ENCODE peak calls at places on chromosomes 12 and 14, in nine cellular contexts. H, V, B, J, U, S, O, F and K are unnamed samples.

GRCh38 chr14:64929003-64929337 is 13.6 kb downstream of the GPX2 start:
- DNase-seq in H (no peak), V (no peak), B (no peak), J (no peak), U (no peak), S (no peak), O (no peak), F (no peak), K (no peak)

GRCh38 chr12:64679487-64679983 is 69.2 kb downstream of the RASSF3 start:
- DNase-seq in H (peak; percentile 89), V (peak; percentile 63), B (no peak), J (peak; percentile 83), U (peak; percentile 93), S (peak; percentile 68), O (peak; percentile 78), F (peak; percentile 91), K (no peak)

GRCh38 chr14:31194095-31194494 is 13.5 kb downstream of the HECTD1 start:
- DNase-seq in H (no peak), V (no peak), B (no peak), J (no peak), U (no peak), S (no peak), O (no peak), F (no peak), K (peak; percentile 26)

GRCh38 chr12:120388711-120389431 is 19.9 kb upstream of the MSI1 start:
- DNase-seq in H (peak; percentile 45), V (no peak), B (no peak), J (no peak), U (no peak), S (no peak), O (peak; percentile 49), F (no peak), K (no peak)

GRCh38 chr14:89455412-89455811 is 38.4 kb upstream of the FOXN3 start:
- DNase-seq in H (no peak), V (peak; percentile 74), B (no peak), J (no peak), U (no peak), S (peak; percentile 34), O (peak; percentile 64), F (no peak), K (no peak)

GRCh38 chr14:58430156-58430555 is 2.6 kb downstream of the KIAA0586 start:
- DNase-seq in H (no peak), V (no peak), B (no peak), J (peak; percentile 62), U (no peak), S (no peak), O (no peak), F (no peak), K (peak; percentile 8)

GRCh38 chr12:49680075-49680474 is 27.1 kb downstream of the FMNL3 start:
- DNase-seq in H (no peak), V (no peak), B (no peak), J (no peak), U (no peak), S (no peak), O (no peak), F (no peak), K (no peak)

GRCh38 chr14:90758959-90759358 is 57.3 kb downstream of the TTC7B start:
- DNase-seq in H (peak; percentile 32), V (no peak), B (no peak), J (peak; percentile 67), U (peak; percentile 93), S (peak; percentile 61), O (peak; percentile 78), F (no peak), K (peak; percentile 12)

GRCh38 chr12:98490491-98491453 is 24.6 kb upstream of the TMPO start:
- DNase-seq in H (peak; percentile 93), V (peak; percentile 91), B (peak; percentile 64), J (peak; percentile 94), U (peak; percentile 97), S (peak; percentile 79), O (peak; percentile 81), F (peak; percentile 94), K (peak; percentile 88)

GRCh38 chr14:102949062-102949800 is 26.8 kb downstream of the AMN start:
- DNase-seq in H (no peak), V (peak; percentile 50), B (no peak), J (no peak), U (no peak), S (no peak), O (peak; percentile 57), F (peak; percentile 35), K (peak; percentile 82)

GRCh38 chr12:95995238-95996031 is 709 bp downstream of the HAL start:
- DNase-seq in H (no peak), V (no peak), B (no peak), J (no peak), U (no peak), S (no peak), O (no peak), F (no peak), K (peak; percentile 19)

GRCh38 chr14:90651405-90651804 is 164.8 kb downstream of the TTC7B start:
- DNase-seq in H (no peak), V (no peak), B (no peak), J (no peak), U (no peak), S (no peak), O (no peak), F (no peak), K (no peak)

GRCh38 chr12:553216-554000 is 93.7 kb downstream of the B4GALNT3 start:
- DNase-seq in H (no peak), V (no peak), B (no peak), J (no peak), U (no peak), S (no peak), O (no peak), F (no peak), K (no peak)

DNA sequence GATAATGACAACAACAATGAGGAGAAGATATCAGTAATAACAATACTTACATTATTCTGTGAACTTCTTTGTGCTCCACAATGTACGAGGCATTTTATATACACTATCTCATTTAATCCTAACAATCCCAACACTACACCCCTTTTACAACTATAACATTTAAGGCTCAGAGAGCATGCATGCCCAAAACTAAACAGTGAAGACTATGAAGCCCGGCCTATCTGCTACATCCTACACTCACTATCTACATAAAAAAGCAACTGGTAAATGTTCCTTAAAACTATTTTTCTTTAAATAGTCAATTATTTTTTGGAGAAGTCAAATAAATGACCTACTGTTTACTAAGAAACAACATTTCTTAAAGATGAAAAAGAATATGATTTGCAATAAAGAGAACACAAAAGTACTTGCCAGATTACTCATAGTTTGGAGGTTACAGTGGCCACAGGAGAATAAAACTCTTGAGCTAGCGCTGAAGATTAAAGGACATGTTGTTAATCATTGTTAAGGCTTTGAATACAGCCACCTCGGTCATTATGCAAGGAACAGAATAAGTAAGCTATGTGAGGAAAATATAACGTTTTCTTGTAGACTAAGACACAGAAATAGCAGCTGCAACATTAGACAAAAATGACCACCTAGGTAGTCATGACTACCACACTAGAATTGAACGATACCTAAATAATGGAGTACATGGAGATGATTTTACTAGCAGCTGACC is 56.7 kb downstream of the EPS8 start:
- DNase-seq in H (no peak), V (no peak), B (peak; percentile 57), J (peak; percentile 72), U (no peak), S (no peak), O (no peak), F (peak; percentile 74), K (no peak)
- H3K4me3 ChIP-seq in H (no peak overlapping the region), V (no peak overlapping the region), B (no peak overlapping the region), J (no peak overlapping the region), U (no peak overlapping the region), S (no peak overlapping the region), O (no peak overlapping the region), F (peak overlapping the region; percentile 22), K (no peak overlapping the region)

GRCh38 chr14:69614592-69614991 is 3.2 kb downstream of the SUSD6 start:
- DNase-seq in H (no peak), V (no peak), B (peak; percentile 84), J (no peak), U (no peak), S (no peak), O (peak; percentile 65), F (no peak), K (peak; percentile 84)

GRCh38 chr14:69619007-69619406 is 7.6 kb downstream of the SUSD6 start:
- DNase-seq in H (no peak), V (no peak), B (no peak), J (peak; percentile 54), U (no peak), S (no peak), O (no peak), F (no peak), K (no peak)

GRCh38 chr14:69617796-69618195 is 6.4 kb downstream of the SUSD6 start:
- DNase-seq in H (no peak), V (no peak), B (no peak), J (no peak), U (no peak), S (no peak), O (no peak), F (no peak), K (no peak)

GRCh38 chr14:69615471-69616407 is 4.3 kb downstream of the SUSD6 start:
- DNase-seq in H (peak; percentile 75), V (no peak), B (peak; percentile 97), J (peak; percentile 87), U (no peak), S (no peak), O (no peak), F (no peak), K (peak; percentile 66)

GRCh38 chr14:69616408-69616773 is 5.0 kb downstream of the SUSD6 start:
- DNase-seq in H (no peak), V (no peak), B (no peak), J (no peak), U (no peak), S (no peak), O (no peak), F (no peak), K (no peak)
- H3K4me3 ChIP-seq in H (peak overlapping the region; percentile 28), V (no peak overlapping the region), B (peak overlapping the region; percentile 64), J (peak overlapping the region; percentile 45), U (no peak overlapping the region), S (peak overlapping the region; percentile 17), O (no peak overlapping the region), F (no peak overlapping the region), K (peak overlapping the region; percentile 33)

GRCh38 chr12:100718212-100718611 is 76.4 kb upstream of the ANO4 start:
- DNase-seq in H (peak; percentile 26), V (no peak), B (no peak), J (peak; percentile 5), U (no peak), S (no peak), O (no peak), F (no peak), K (no peak)
- H3K4me3 ChIP-seq in H (no peak overlapping the region), V (no peak overlapping the region), B (no peak overlapping the region), J (no peak overlapping the region), U (no peak overlapping the region), S (no peak overlapping the region), O (no peak overlapping the region), F (no peak overlapping the region), K (no peak overlapping the region)

DNA sequence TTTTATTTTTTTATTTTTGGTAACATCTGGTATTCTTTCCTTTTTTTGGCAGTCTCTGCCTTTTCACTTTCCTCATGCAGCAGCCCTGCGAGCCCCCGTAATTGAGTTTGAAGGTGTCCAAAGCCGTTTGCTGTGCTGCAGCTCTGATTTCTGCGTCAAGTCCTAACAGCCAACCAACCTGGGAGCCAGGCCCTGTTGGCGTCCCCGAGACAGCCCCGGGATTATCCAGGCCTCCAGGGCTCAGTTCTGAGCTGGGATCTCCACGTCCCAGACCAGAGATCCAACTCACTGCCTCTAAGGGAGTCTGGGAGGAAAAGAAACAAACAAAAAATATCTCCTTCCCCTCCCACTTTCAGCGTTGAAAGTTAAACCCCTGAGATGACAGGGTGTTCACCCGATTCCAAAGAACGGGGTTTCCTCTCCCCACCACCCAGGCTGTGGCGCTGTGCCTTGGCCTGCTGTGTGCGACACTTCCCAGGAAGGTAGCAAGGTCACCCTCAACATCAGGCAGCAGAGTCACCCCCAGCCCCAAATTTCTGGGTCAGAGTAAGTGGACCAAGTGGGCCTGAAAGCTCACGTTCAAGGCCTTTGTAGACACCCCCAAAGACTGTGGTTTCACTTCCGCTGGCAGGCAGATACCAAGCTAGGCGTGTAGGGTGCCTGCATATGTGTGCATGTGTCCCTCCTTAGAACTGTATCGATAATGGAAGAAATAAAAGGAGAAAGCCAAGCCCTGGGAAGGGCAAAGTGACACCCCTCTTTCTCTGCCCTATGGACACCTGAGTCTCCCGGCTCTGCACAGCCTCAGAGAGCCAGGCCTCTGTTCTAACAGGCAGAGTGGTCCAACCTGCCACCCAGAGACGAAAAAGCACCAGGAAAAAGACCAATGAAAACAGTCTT is 11.1 kb downstream of the BCL11B start:
- DNase-seq in H (no peak), V (no peak), B (no peak), J (no peak), U (peak; percentile 67), S (no peak), O (no peak), F (no peak), K (no peak)
- H3K4me3 ChIP-seq in H (peak overlapping the region; percentile 85), V (no peak overlapping the region), B (no peak overlapping the region), J (no peak overlapping the region), U (no peak overlapping the region), S (no peak overlapping the region), O (no peak overlapping the region), F (no peak overlapping the region), K (no peak overlapping the region)